ENCODE peak calls at places on chromosome 17, in seven cellular contexts. One of them, this sample, is unnamed.

GRCh38 chr17:57211543-57211942 is 44.8 kb upstream of the MSI2 start:
- DNase-seq in sciatic nerve: no peak
- DNase-seq in sigmoid colon: no peak
- DNase-seq in activated CD4-positive, alpha-beta T cell treated with anti-CD3 and anti-CD28 coated beads for 24 hours: no peak
- DNase-seq in stomach: no peak
- DNase-seq in kidney: no peak
- DNase-seq in foreskin fibroblast: peak; percentile 59
- DNase-seq in this sample: no peak

GRCh38 chr17:10730956-10731879 is 1.4 kb upstream of the TMEM220 start:
- DNase-seq in sciatic nerve: no peak
- DNase-seq in sigmoid colon: no peak
- DNase-seq in activated CD4-positive, alpha-beta T cell treated with anti-CD3 and anti-CD28 coated beads for 24 hours: no peak
- DNase-seq in stomach: peak; percentile 63
- DNase-seq in kidney: peak; percentile 71
- DNase-seq in foreskin fibroblast: no peak
- DNase-seq in this sample: no peak

GRCh38 chr17:74165811-74166365 is 37.6 kb upstream of the RPL38 start:
- DNase-seq in sciatic nerve: no peak
- DNase-seq in sigmoid colon: peak; percentile 40
- DNase-seq in activated CD4-positive, alpha-beta T cell treated with anti-CD3 and anti-CD28 coated beads for 24 hours: no peak
- DNase-seq in stomach: no peak
- DNase-seq in kidney: no peak
- DNase-seq in foreskin fibroblast: no peak
- DNase-seq in this sample: no peak

GRCh38 chr17:71398706-71399620 is 721.9 kb upstream of the SOX9 start:
- DNase-seq in sciatic nerve: no peak
- DNase-seq in sigmoid colon: no peak
- DNase-seq in activated CD4-positive, alpha-beta T cell treated with anti-CD3 and anti-CD28 coated beads for 24 hours: no peak
- DNase-seq in stomach: no peak
- DNase-seq in kidney: no peak
- DNase-seq in foreskin fibroblast: no peak
- DNase-seq in this sample: peak; percentile 47

GRCh38 chr17:14360851-14361250 is 60.0 kb downstream of the HS3ST3B1 start:
- DNase-seq in sciatic nerve: no peak
- DNase-seq in sigmoid colon: no peak
- DNase-seq in activated CD4-positive, alpha-beta T cell treated with anti-CD3 and anti-CD28 coated beads for 24 hours: no peak
- DNase-seq in stomach: no peak
- DNase-seq in kidney: no peak
- DNase-seq in foreskin fibroblast: no peak
- DNase-seq in this sample: no peak

GRCh38 chr17:19409509-19409908 is 1.5 kb upstream of the RNF112 start:
- DNase-seq in sciatic nerve: no peak
- DNase-seq in sigmoid colon: no peak
- DNase-seq in activated CD4-positive, alpha-beta T cell treated with anti-CD3 and anti-CD28 coated beads for 24 hours: no peak
- DNase-seq in stomach: no peak
- DNase-seq in kidney: no peak
- DNase-seq in foreskin fibroblast: peak; percentile 76
- DNase-seq in this sample: no peak

GRCh38 chr17:42183741-42184711 is 1.2 kb downstream of the HCRT start:
- DNase-seq in sciatic nerve: peak; percentile 81
- DNase-seq in sigmoid colon: peak; percentile 83
- DNase-seq in activated CD4-positive, alpha-beta T cell treated with anti-CD3 and anti-CD28 coated beads for 24 hours: peak; percentile 62
- DNase-seq in stomach: peak; percentile 77
- DNase-seq in kidney: peak; percentile 88
- DNase-seq in foreskin fibroblast: peak; percentile 64
- DNase-seq in this sample: peak; percentile 25

GRCh38 chr17:74770498-74771318 is 5.4 kb downstream of the NAT9 start:
- DNase-seq in sciatic nerve: peak; percentile 75
- DNase-seq in sigmoid colon: no peak
- DNase-seq in activated CD4-positive, alpha-beta T cell treated with anti-CD3 and anti-CD28 coated beads for 24 hours: peak; percentile 52
- DNase-seq in stomach: peak; percentile 89
- DNase-seq in kidney: peak; percentile 86
- DNase-seq in foreskin fibroblast: peak; percentile 44
- DNase-seq in this sample: no peak

GRCh38 chr17:12020595-12021590 is at the start of gene MAP2K4:
- DNase-seq in sciatic nerve: peak; percentile 97
- DNase-seq in sigmoid colon: peak; percentile 95
- DNase-seq in activated CD4-positive, alpha-beta T cell treated with anti-CD3 and anti-CD28 coated beads for 24 hours: peak; percentile 94
- DNase-seq in stomach: peak; percentile 94
- DNase-seq in kidney: peak; percentile 97
- DNase-seq in foreskin fibroblast: peak; percentile 89
- DNase-seq in this sample: peak; percentile 70

GRCh38 chr17:74024871-74025531 is 178.5 kb upstream of the RPL38 start:
- DNase-seq in sciatic nerve: no peak
- DNase-seq in sigmoid colon: no peak
- DNase-seq in activated CD4-positive, alpha-beta T cell treated with anti-CD3 and anti-CD28 coated beads for 24 hours: no peak
- DNase-seq in stomach: no peak
- DNase-seq in kidney: no peak
- DNase-seq in foreskin fibroblast: no peak
- DNase-seq in this sample: no peak

GRCh38 chr17:6661464-6661848 is 9.9 kb downstream of the C17orf100 start:
- DNase-seq in sciatic nerve: no peak
- DNase-seq in sigmoid colon: no peak
- DNase-seq in activated CD4-positive, alpha-beta T cell treated with anti-CD3 and anti-CD28 coated beads for 24 hours: no peak
- DNase-seq in stomach: no peak
- DNase-seq in kidney: no peak
- DNase-seq in foreskin fibroblast: no peak
- DNase-seq in this sample: no peak

GRCh38 chr17:41959336-41960095 is 7.1 kb upstream of the CNP start:
- DNase-seq in sciatic nerve: no peak
- DNase-seq in sigmoid colon: no peak
- DNase-seq in activated CD4-positive, alpha-beta T cell treated with anti-CD3 and anti-CD28 coated beads for 24 hours: no peak
- DNase-seq in stomach: no peak
- DNase-seq in kidney: peak; percentile 72
- DNase-seq in foreskin fibroblast: peak; percentile 43
- DNase-seq in this sample: no peak

GRCh38 chr17:9021985-9022552 is 759 bp downstream of the NTN1 start:
- DNase-seq in sciatic nerve: peak; percentile 66
- DNase-seq in sigmoid colon: peak; percentile 68
- DNase-seq in activated CD4-positive, alpha-beta T cell treated with anti-CD3 and anti-CD28 coated beads for 24 hours: no peak
- DNase-seq in stomach: no peak
- DNase-seq in kidney: peak; percentile 77
- DNase-seq in foreskin fibroblast: no peak
- DNase-seq in this sample: no peak

GRCh38 chr17:39533891-39534290 is 72.6 kb downstream of the CDK12 start:
- DNase-seq in sciatic nerve: no peak
- DNase-seq in sigmoid colon: no peak
- DNase-seq in activated CD4-positive, alpha-beta T cell treated with anti-CD3 and anti-CD28 coated beads for 24 hours: no peak
- DNase-seq in stomach: no peak
- DNase-seq in kidney: no peak
- DNase-seq in foreskin fibroblast: no peak
- DNase-seq in this sample: no peak

GRCh38 chr17:49224198-49224996 is 6.2 kb downstream of the PHOSPHO1 start:
- DNase-seq in sciatic nerve: no peak
- DNase-seq in sigmoid colon: no peak
- DNase-seq in activated CD4-positive, alpha-beta T cell treated with anti-CD3 and anti-CD28 coated beads for 24 hours: no peak
- DNase-seq in stomach: peak; percentile 46
- DNase-seq in kidney: peak; percentile 84
- DNase-seq in foreskin fibroblast: no peak
- DNase-seq in this sample: no peak

GRCh38 chr17:76676629-76677028 is 33.1 kb upstream of the ST6GALNAC1 start:
- DNase-seq in sciatic nerve: no peak
- DNase-seq in sigmoid colon: no peak
- DNase-seq in activated CD4-positive, alpha-beta T cell treated with anti-CD3 and anti-CD28 coated beads for 24 hours: no peak
- DNase-seq in stomach: no peak
- DNase-seq in kidney: no peak
- DNase-seq in foreskin fibroblast: no peak
- DNase-seq in this sample: no peak

GRCh38 chr17:63631626-63632025 is 9.4 kb downstream of the MAP3K3 start:
- DNase-seq in sciatic nerve: no peak
- DNase-seq in sigmoid colon: no peak
- DNase-seq in activated CD4-positive, alpha-beta T cell treated with anti-CD3 and anti-CD28 coated beads for 24 hours: no peak
- DNase-seq in stomach: no peak
- DNase-seq in kidney: no peak
- DNase-seq in foreskin fibroblast: no peak
- DNase-seq in this sample: no peak

GRCh38 chr17:48787850-48788249 is 29.2 kb downstream of the TTLL6 start:
- DNase-seq in sciatic nerve: no peak
- DNase-seq in sigmoid colon: no peak
- DNase-seq in activated CD4-positive, alpha-beta T cell treated with anti-CD3 and anti-CD28 coated beads for 24 hours: no peak
- DNase-seq in stomach: no peak
- DNase-seq in kidney: no peak
- DNase-seq in foreskin fibroblast: no peak
- DNase-seq in this sample: no peak

GRCh38 chr17:55321507-55322064 is 56.8 kb downstream of the HLF start:
- DNase-seq in sciatic nerve: no peak
- DNase-seq in sigmoid colon: no peak
- DNase-seq in activated CD4-positive, alpha-beta T cell treated with anti-CD3 and anti-CD28 coated beads for 24 hours: no peak
- DNase-seq in stomach: no peak
- DNase-seq in kidney: no peak
- DNase-seq in foreskin fibroblast: no peak
- DNase-seq in this sample: no peak

GRCh38 chr17:38868095-38868967 is 1.5 kb upstream of the LASP1 start:
- DNase-seq in sciatic nerve: peak; percentile 80
- DNase-seq in sigmoid colon: peak; percentile 83
- DNase-seq in activated CD4-positive, alpha-beta T cell treated with anti-CD3 and anti-CD28 coated beads for 24 hours: no peak
- DNase-seq in stomach: peak; percentile 44
- DNase-seq in kidney: peak; percentile 92
- DNase-seq in foreskin fibroblast: peak; percentile 79
- DNase-seq in this sample: no peak

GRCh38 chr17:39231587-39232551 is 6.1 kb upstream of the STAC2 start:
- DNase-seq in sciatic nerve: no peak
- DNase-seq in sigmoid colon: peak; percentile 74
- DNase-seq in activated CD4-positive, alpha-beta T cell treated with anti-CD3 and anti-CD28 coated beads for 24 hours: no peak
- DNase-seq in stomach: peak; percentile 49
- DNase-seq in kidney: peak; percentile 72
- DNase-seq in foreskin fibroblast: no peak
- DNase-seq in this sample: no peak

GRCh38 chr17:60372790-60373483 is 19.0 kb downstream of the USP32 start:
- DNase-seq in sciatic nerve: no peak
- DNase-seq in sigmoid colon: no peak
- DNase-seq in activated CD4-positive, alpha-beta T cell treated with anti-CD3 and anti-CD28 coated beads for 24 hours: no peak
- DNase-seq in stomach: no peak
- DNase-seq in kidney: no peak
- DNase-seq in foreskin fibroblast: peak; percentile 72
- DNase-seq in this sample: no peak

GRCh38 chr17:50560931-50561750 is 626 bp downstream of the CACNA1G start:
- DNase-seq in sciatic nerve: no peak
- DNase-seq in sigmoid colon: no peak
- DNase-seq in activated CD4-positive, alpha-beta T cell treated with anti-CD3 and anti-CD28 coated beads for 24 hours: no peak
- DNase-seq in stomach: no peak
- DNase-seq in kidney: no peak
- DNase-seq in foreskin fibroblast: no peak
- DNase-seq in this sample: no peak

GRCh38 chr17:29588561-29589411 is 662 bp downstream of the GIT1 start:
- DNase-seq in sciatic nerve: peak; percentile 70
- DNase-seq in sigmoid colon: no peak
- DNase-seq in activated CD4-positive, alpha-beta T cell treated with anti-CD3 and anti-CD28 coated beads for 24 hours: no peak
- DNase-seq in stomach: no peak
- DNase-seq in kidney: peak; percentile 77
- DNase-seq in foreskin fibroblast: no peak
- DNase-seq in this sample: no peak

GRCh38 chr17:3482851-3483250 is 7.1 kb downstream of the ASPA start:
- DNase-seq in sciatic nerve: no peak
- DNase-seq in sigmoid colon: no peak
- DNase-seq in activated CD4-positive, alpha-beta T cell treated with anti-CD3 and anti-CD28 coated beads for 24 hours: no peak
- DNase-seq in stomach: no peak
- DNase-seq in kidney: no peak
- DNase-seq in foreskin fibroblast: no peak
- DNase-seq in this sample: no peak

GRCh38 chr17:42111901-42112551 is 488 bp downstream of the DHX58 start:
- DNase-seq in sciatic nerve: no peak
- DNase-seq in sigmoid colon: peak; percentile 79
- DNase-seq in activated CD4-positive, alpha-beta T cell treated with anti-CD3 and anti-CD28 coated beads for 24 hours: no peak
- DNase-seq in stomach: peak; percentile 47
- DNase-seq in kidney: no peak
- DNase-seq in foreskin fibroblast: peak; percentile 45
- DNase-seq in this sample: peak; percentile 38

GRCh38 chr17:2085648-2085949 is 30.7 kb downstream of the HIC1 start:
- DNase-seq in sciatic nerve: no peak
- DNase-seq in sigmoid colon: peak; percentile 86
- DNase-seq in activated CD4-positive, alpha-beta T cell treated with anti-CD3 and anti-CD28 coated beads for 24 hours: no peak
- DNase-seq in stomach: no peak
- DNase-seq in kidney: no peak
- DNase-seq in foreskin fibroblast: no peak
- DNase-seq in this sample: no peak

GRCh38 chr17:1965556-1966273 is 59.4 kb downstream of the RTN4RL1 start:
- DNase-seq in sciatic nerve: no peak
- DNase-seq in sigmoid colon: no peak
- DNase-seq in activated CD4-positive, alpha-beta T cell treated with anti-CD3 and anti-CD28 coated beads for 24 hours: no peak
- DNase-seq in stomach: no peak
- DNase-seq in kidney: peak; percentile 52
- DNase-seq in foreskin fibroblast: no peak
- DNase-seq in this sample: no peak

GRCh38 chr17:28076138-28076537 is 33.7 kb downstream of the NLK start:
- DNase-seq in sciatic nerve: no peak
- DNase-seq in sigmoid colon: no peak
- DNase-seq in activated CD4-positive, alpha-beta T cell treated with anti-CD3 and anti-CD28 coated beads for 24 hours: no peak
- DNase-seq in stomach: no peak
- DNase-seq in kidney: no peak
- DNase-seq in foreskin fibroblast: no peak
- DNase-seq in this sample: no peak

GRCh38 chr17:45160505-45161287 is 979 bp upstream of the HEXIM2 start:
- DNase-seq in sciatic nerve: peak; percentile 82
- DNase-seq in sigmoid colon: peak; percentile 85
- DNase-seq in activated CD4-positive, alpha-beta T cell treated with anti-CD3 and anti-CD28 coated beads for 24 hours: peak; percentile 33
- DNase-seq in stomach: peak; percentile 58
- DNase-seq in kidney: peak; percentile 94
- DNase-seq in foreskin fibroblast: peak; percentile 62
- DNase-seq in this sample: no peak

GRCh38 chr17:77364381-77364911 is 223.7 kb downstream of the SEC14L1 start:
- DNase-seq in sciatic nerve: no peak
- DNase-seq in sigmoid colon: peak; percentile 64
- DNase-seq in activated CD4-positive, alpha-beta T cell treated with anti-CD3 and anti-CD28 coated beads for 24 hours: no peak
- DNase-seq in stomach: no peak
- DNase-seq in kidney: no peak
- DNase-seq in foreskin fibroblast: no peak
- DNase-seq in this sample: no peak

GRCh38 chr17:694239-694638 is 20.4 kb downstream of the VPS53 start:
- DNase-seq in sciatic nerve: no peak
- DNase-seq in sigmoid colon: no peak
- DNase-seq in activated CD4-positive, alpha-beta T cell treated with anti-CD3 and anti-CD28 coated beads for 24 hours: no peak
- DNase-seq in stomach: no peak
- DNase-seq in kidney: no peak
- DNase-seq in foreskin fibroblast: peak; percentile 94
- DNase-seq in this sample: peak; percentile 93

GRCh38 chr17:12634789-12635414 is 30.8 kb upstream of the MYOCD start:
- DNase-seq in sciatic nerve: no peak
- DNase-seq in sigmoid colon: no peak
- DNase-seq in activated CD4-positive, alpha-beta T cell treated with anti-CD3 and anti-CD28 coated beads for 24 hours: no peak
- DNase-seq in stomach: no peak
- DNase-seq in kidney: no peak
- DNase-seq in foreskin fibroblast: no peak
- DNase-seq in this sample: no peak

GRCh38 chr17:57966875-57967274 is 11.7 kb upstream of the CUEDC1 start:
- DNase-seq in sciatic nerve: no peak
- DNase-seq in sigmoid colon: no peak
- DNase-seq in activated CD4-positive, alpha-beta T cell treated with anti-CD3 and anti-CD28 coated beads for 24 hours: no peak
- DNase-seq in stomach: no peak
- DNase-seq in kidney: no peak
- DNase-seq in foreskin fibroblast: no peak
- DNase-seq in this sample: no peak

GRCh38 chr17:56936697-56937322 is 23.0 kb upstream of the TRIM25 start:
- DNase-seq in sciatic nerve: no peak
- DNase-seq in sigmoid colon: no peak
- DNase-seq in activated CD4-positive, alpha-beta T cell treated with anti-CD3 and anti-CD28 coated beads for 24 hours: no peak
- DNase-seq in stomach: no peak
- DNase-seq in kidney: no peak
- DNase-seq in foreskin fibroblast: no peak
- DNase-seq in this sample: no peak

GRCh38 chr17:28796062-28796461 is 46.5 kb downstream of the FAM222B start:
- DNase-seq in sciatic nerve: no peak
- DNase-seq in sigmoid colon: no peak
- DNase-seq in activated CD4-positive, alpha-beta T cell treated with anti-CD3 and anti-CD28 coated beads for 24 hours: no peak
- DNase-seq in stomach: no peak
- DNase-seq in kidney: no peak
- DNase-seq in foreskin fibroblast: no peak
- DNase-seq in this sample: no peak

GRCh38 chr17:21711182-21711581 is 18.9 kb downstream of the KCNJ18 start:
- DNase-seq in sciatic nerve: no peak
- DNase-seq in sigmoid colon: no peak
- DNase-seq in activated CD4-positive, alpha-beta T cell treated with anti-CD3 and anti-CD28 coated beads for 24 hours: no peak
- DNase-seq in stomach: no peak
- DNase-seq in kidney: no peak
- DNase-seq in foreskin fibroblast: no peak
- DNase-seq in this sample: no peak

This sample was measured in GM04504.